ENCODE peak calls at places on chromosome 14, in four cellular contexts. One of them, this sample, is unnamed.

GRCh38 chr14:72907886-72908285 is 14.0 kb upstream of the DPF3 start:
- DNase-seq in PC-9: no peak
- DNase-seq in gastrocnemius medialis: no peak
- DNase-seq in AG04449: no peak
- DNase-seq in this sample: no peak

GRCh38 chr14:49755378-49755777 is 12.6 kb upstream of the KLHDC2 start:
- DNase-seq in PC-9: no peak
- DNase-seq in gastrocnemius medialis: no peak
- DNase-seq in AG04449: no peak
- DNase-seq in this sample: no peak

GRCh38 chr14:97061198-97061597 is 264.0 kb downstream of the VRK1 start:
- DNase-seq in PC-9: no peak
- DNase-seq in gastrocnemius medialis: peak
- DNase-seq in AG04449: no peak
- DNase-seq in this sample: no peak

GRCh38 chr14:28375295-28375694 is 391.3 kb upstream of the FOXG1 start:
- DNase-seq in PC-9: no peak
- DNase-seq in gastrocnemius medialis: no peak
- DNase-seq in AG04449: no peak
- DNase-seq in this sample: no peak

GRCh38 chr14:24965578-24965933 is 84.4 kb downstream of the STXBP6 start:
- DNase-seq in PC-9: no peak
- DNase-seq in gastrocnemius medialis: no peak
- DNase-seq in AG04449: no peak
- DNase-seq in this sample: no peak

GRCh38 chr14:72845196-72845595 is 48.7 kb downstream of the DPF3 start:
- DNase-seq in PC-9: no peak
- DNase-seq in gastrocnemius medialis: no peak
- DNase-seq in AG04449: no peak
- DNase-seq in this sample: no peak

GRCh38 chr14:78921856-78922255 is 751.7 kb downstream of the NRXN3 start:
- DNase-seq in PC-9: peak
- DNase-seq in gastrocnemius medialis: no peak
- DNase-seq in AG04449: peak
- DNase-seq in this sample: peak

GRCh38 chr14:98634043-98634820 is 637.8 kb downstream of the BCL11B start:
- DNase-seq in PC-9: no peak
- DNase-seq in gastrocnemius medialis: no peak
- DNase-seq in AG04449: no peak
- DNase-seq in this sample: no peak

GRCh38 chr14:78207414-78207813 is 37.2 kb downstream of the NRXN3 start:
- DNase-seq in PC-9: no peak
- DNase-seq in gastrocnemius medialis: no peak
- DNase-seq in AG04449: no peak
- DNase-seq in this sample: no peak

GRCh38 chr14:55707365-55707804 is 127.4 kb downstream of the KTN1 start:
- DNase-seq in PC-9: peak
- DNase-seq in gastrocnemius medialis: no peak
- DNase-seq in AG04449: peak
- DNase-seq in this sample: peak

GRCh38 chr14:89207925-89208328 is 209.1 kb downstream of the FOXN3 start:
- DNase-seq in PC-9: no peak
- DNase-seq in gastrocnemius medialis: no peak
- DNase-seq in AG04449: no peak
- DNase-seq in this sample: no peak

GRCh38 chr14:62604524-62604923 is 440.7 kb downstream of the KCNH5 start:
- DNase-seq in PC-9: no peak
- DNase-seq in gastrocnemius medialis: no peak
- DNase-seq in AG04449: no peak
- DNase-seq in this sample: no peak

GRCh38 chr14:59208224-59208814 is 19.9 kb downstream of the DAAM1 start:
- DNase-seq in PC-9: no peak
- DNase-seq in gastrocnemius medialis: no peak
- DNase-seq in AG04449: no peak
- DNase-seq in this sample: peak

GRCh38 chr14:80624581-80624980 is 317.0 kb downstream of the CEP128 start:
- DNase-seq in PC-9: no peak
- DNase-seq in gastrocnemius medialis: no peak
- DNase-seq in AG04449: no peak
- DNase-seq in this sample: no peak

GRCh38 chr14:49907186-49907585 is 14.3 kb downstream of the ARF6 start:
- DNase-seq in PC-9: no peak
- DNase-seq in gastrocnemius medialis: no peak
- DNase-seq in AG04449: no peak
- DNase-seq in this sample: no peak

GRCh38 chr14:78509516-78509915 is 339.3 kb downstream of the NRXN3 start:
- DNase-seq in PC-9: no peak
- DNase-seq in gastrocnemius medialis: no peak
- DNase-seq in AG04449: no peak
- DNase-seq in this sample: no peak

GRCh38 chr14:93832665-93833064 is 44.4 kb upstream of the PRIMA1 start:
- DNase-seq in PC-9: no peak
- DNase-seq in gastrocnemius medialis: no peak
- DNase-seq in AG04449: no peak
- DNase-seq in this sample: no peak

GRCh38 chr14:53968756-53969155 is 12.1 kb upstream of the BMP4 start:
- DNase-seq in PC-9: no peak
- DNase-seq in gastrocnemius medialis: no peak
- DNase-seq in AG04449: no peak
- DNase-seq in this sample: no peak

GRCh38 chr14:72894323-72894622 is 372 bp upstream of the DPF3 start:
- DNase-seq in PC-9: no peak
- DNase-seq in gastrocnemius medialis: no peak
- DNase-seq in AG04449: no peak
- DNase-seq in this sample: no peak

GRCh38 chr14:100872241-100872640 is 31.3 kb downstream of the RTL1 start:
- DNase-seq in PC-9: no peak
- DNase-seq in gastrocnemius medialis: no peak
- DNase-seq in AG04449: no peak
- DNase-seq in this sample: no peak

GRCh38 chr14:101068958-101069549 is 165.5 kb upstream of the RTL1 start:
- DNase-seq in PC-9: no peak
- DNase-seq in gastrocnemius medialis: peak
- DNase-seq in AG04449: no peak
- DNase-seq in this sample: no peak

GRCh38 chr14:81446279-81447007 is 46.3 kb upstream of the STON2 start:
- DNase-seq in PC-9: no peak
- DNase-seq in gastrocnemius medialis: no peak
- DNase-seq in AG04449: no peak
- DNase-seq in this sample: no peak

GRCh38 chr14:54177861-54178591 is 218.8 kb upstream of the CDKN3 start:
- DNase-seq in PC-9: no peak
- DNase-seq in gastrocnemius medialis: no peak
- DNase-seq in AG04449: no peak
- DNase-seq in this sample: no peak

GRCh38 chr14:51969852-51970251 is 19.5 kb upstream of the RTRAF start:
- DNase-seq in PC-9: no peak
- DNase-seq in gastrocnemius medialis: no peak
- DNase-seq in AG04449: no peak
- DNase-seq in this sample: no peak
- H3K4me3 ChIP-seq in PC-9: no peak
- H3K4me3 ChIP-seq in gastrocnemius medialis: no peak
- H3K4me3 ChIP-seq in AG04449: no peak
- H3K4me3 ChIP-seq in this sample: no peak

GRCh38 chr14:74501135-74501614 is 7.6 kb downstream of the ISCA2 start:
- DNase-seq in PC-9: no peak
- DNase-seq in gastrocnemius medialis: peak
- DNase-seq in AG04449: no peak
- DNase-seq in this sample: no peak
- TF ChIP-seq CTCF in PC-9: peak
- TF ChIP-seq CTCF in gastrocnemius medialis: no peak
- TF ChIP-seq CTCF in AG04449: peak
- TF ChIP-seq CTCF in this sample: peak

GRCh38 chr14:68976160-68977067 is 2.7 kb downstream of the ACTN1 start:
- DNase-seq in PC-9: no peak
- DNase-seq in gastrocnemius medialis: no peak
- DNase-seq in AG04449: no peak
- DNase-seq in this sample: no peak
- H3K4me3 ChIP-seq in PC-9: peak
- H3K4me3 ChIP-seq in gastrocnemius medialis: peak
- H3K4me3 ChIP-seq in AG04449: peak
- H3K4me3 ChIP-seq in this sample: peak

GRCh38 chr14:103123634-103124500 is 606 bp downstream of the TNFAIP2 start:
- DNase-seq in PC-9: peak
- DNase-seq in gastrocnemius medialis: peak
- DNase-seq in AG04449: no peak
- DNase-seq in this sample: no peak
- TF ChIP-seq CTCF in PC-9: peak
- TF ChIP-seq CTCF in gastrocnemius medialis: no peak
- TF ChIP-seq CTCF in AG04449: peak
- TF ChIP-seq CTCF in this sample: peak

GRCh38 chr14:57960946-57961792 is 95.3 kb upstream of the SLC35F4 start:
- DNase-seq in PC-9: no peak
- DNase-seq in gastrocnemius medialis: no peak
- DNase-seq in AG04449: no peak
- DNase-seq in this sample: no peak

GRCh38 chr14:57963071-57963470 is 97.2 kb upstream of the SLC35F4 start:
- DNase-seq in PC-9: no peak
- DNase-seq in gastrocnemius medialis: no peak
- DNase-seq in AG04449: no peak
- DNase-seq in this sample: no peak

GRCh38 chr14:57961793-57962075 is 95.8 kb upstream of the SLC35F4 start:
- DNase-seq in PC-9: no peak
- DNase-seq in gastrocnemius medialis: no peak
- DNase-seq in AG04449: no peak
- DNase-seq in this sample: no peak

GRCh38 chr14:57957441-57957840 is 91.5 kb upstream of the SLC35F4 start:
- DNase-seq in PC-9: no peak
- DNase-seq in gastrocnemius medialis: no peak
- DNase-seq in AG04449: no peak
- DNase-seq in this sample: no peak

DNA sequence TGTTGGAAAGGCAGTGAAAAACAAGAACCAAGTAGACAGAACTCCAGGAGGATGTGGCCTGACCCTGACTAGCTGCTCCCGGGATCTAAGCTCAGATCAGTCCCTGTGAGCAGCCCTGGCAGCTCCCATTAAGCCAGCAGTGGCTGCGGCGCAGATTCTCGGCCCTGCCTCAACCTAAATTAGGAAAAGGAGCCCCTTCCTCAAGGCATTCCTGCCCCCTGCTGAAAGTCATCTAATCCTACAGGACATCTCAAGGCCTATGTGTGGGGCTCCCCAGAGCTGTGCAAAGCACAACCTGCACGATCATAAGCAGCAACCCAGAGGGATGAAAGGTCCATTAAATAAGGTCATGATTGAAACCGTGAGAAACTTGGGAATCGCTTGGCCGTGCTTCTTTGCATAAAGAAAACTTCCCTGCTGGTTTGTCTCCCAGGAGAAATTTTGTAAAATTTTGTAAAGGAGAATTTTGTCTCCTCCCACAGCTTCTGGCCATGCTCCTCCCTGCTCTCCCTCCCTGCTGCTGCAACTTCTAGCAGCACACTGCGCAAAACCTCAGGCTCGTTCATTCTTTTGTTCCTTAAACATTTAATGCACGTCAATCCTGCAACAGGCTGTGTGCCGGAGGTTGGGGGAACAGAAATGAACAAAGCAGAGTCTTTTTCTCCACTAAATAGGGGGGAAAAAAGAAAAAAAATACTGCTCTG is 96.6 kb upstream of the SLC35F4 start:
- DNase-seq in PC-9: no peak
- DNase-seq in gastrocnemius medialis: no peak
- DNase-seq in AG04449: no peak
- DNase-seq in this sample: no peak
- H3K4me3 ChIP-seq in PC-9: no peak
- H3K4me3 ChIP-seq in gastrocnemius medialis: no peak
- H3K4me3 ChIP-seq in AG04449: no peak
- H3K4me3 ChIP-seq in this sample: no peak

DNA sequence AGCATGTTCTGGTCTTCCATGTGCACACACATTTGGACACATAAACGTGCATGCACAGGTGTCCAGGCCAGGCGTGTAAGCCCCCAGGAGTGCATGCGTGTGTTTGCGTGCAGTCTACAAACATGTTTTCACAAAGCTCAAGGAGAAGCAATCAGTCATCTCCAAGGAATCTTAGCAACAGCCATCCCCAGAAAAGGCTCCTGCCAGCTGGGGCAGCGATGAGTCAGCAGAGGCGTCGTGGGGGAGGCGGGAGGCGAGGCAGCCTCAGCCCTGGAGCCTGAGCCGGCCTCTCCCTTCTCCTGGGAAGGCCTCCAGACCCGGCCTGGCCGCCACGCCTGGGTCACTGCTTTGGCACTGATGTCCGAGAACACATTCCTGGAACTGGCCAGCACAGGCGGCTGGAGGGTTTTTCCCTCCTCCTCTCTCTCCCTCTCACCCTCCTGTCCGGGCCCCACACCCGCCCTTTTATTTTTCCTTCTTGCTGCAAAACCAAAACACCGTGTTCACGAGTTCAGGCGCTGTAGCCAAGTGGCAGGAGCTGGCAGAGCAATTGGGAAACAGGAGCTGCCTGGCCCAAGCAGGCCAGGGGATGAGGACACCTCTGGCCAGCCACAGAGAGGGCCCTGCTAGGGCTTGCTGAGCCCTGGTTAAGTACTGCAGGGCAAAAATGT is 92.7 kb downstream of the LRRC74A start:
- DNase-seq in PC-9: peak
- DNase-seq in gastrocnemius medialis: peak
- DNase-seq in AG04449: peak
- DNase-seq in this sample: peak
- TF ChIP-seq CTCF in PC-9: peak
- TF ChIP-seq CTCF in gastrocnemius medialis: no peak
- TF ChIP-seq CTCF in AG04449: peak
- TF ChIP-seq CTCF in this sample: no peak

GRCh38 chr14:95226801-95227200 is 69.5 kb upstream of the DICER1 start:
- DNase-seq in PC-9: no peak
- DNase-seq in gastrocnemius medialis: no peak
- DNase-seq in AG04449: no peak
- DNase-seq in this sample: no peak
- H3K4me3 ChIP-seq in PC-9: no peak
- H3K4me3 ChIP-seq in gastrocnemius medialis: peak
- H3K4me3 ChIP-seq in AG04449: no peak
- H3K4me3 ChIP-seq in this sample: no peak

GRCh38 chr14:61498303-61498702 is 176.9 kb downstream of the PRKCH start:
- DNase-seq in PC-9: no peak
- DNase-seq in gastrocnemius medialis: no peak
- DNase-seq in AG04449: no peak
- DNase-seq in this sample: no peak
- TF ChIP-seq CTCF in PC-9: no peak
- TF ChIP-seq CTCF in gastrocnemius medialis: no peak
- TF ChIP-seq CTCF in AG04449: no peak
- TF ChIP-seq CTCF in this sample: no peak

DNA sequence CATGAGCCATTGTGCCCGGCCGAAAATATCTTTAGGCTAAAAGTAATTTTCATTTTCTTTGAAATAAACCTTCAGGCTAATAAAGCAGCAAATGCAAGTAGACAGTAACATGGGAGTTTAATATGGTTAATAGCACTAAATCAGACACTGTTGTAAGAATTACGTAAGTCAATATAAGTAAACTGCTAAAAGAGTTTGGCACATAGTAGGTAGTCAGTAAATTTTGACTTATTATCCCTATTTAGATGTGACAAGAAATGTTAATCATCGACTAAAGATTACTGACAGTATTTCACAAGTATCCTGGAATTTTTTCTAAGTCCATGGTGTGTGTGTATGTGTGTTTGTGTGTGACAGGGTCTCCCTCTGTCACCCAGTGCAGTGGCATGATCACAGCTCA is 3.9 kb downstream of the PPP4R3A start:
- DNase-seq in PC-9: no peak
- DNase-seq in gastrocnemius medialis: no peak
- DNase-seq in AG04449: no peak
- DNase-seq in this sample: no peak
- H3K4me3 ChIP-seq in PC-9: no peak
- H3K4me3 ChIP-seq in gastrocnemius medialis: no peak
- H3K4me3 ChIP-seq in AG04449: no peak
- H3K4me3 ChIP-seq in this sample: no peak

GRCh38 chr14:90451953-90452352 is 55.1 kb downstream of the CALM1 start:
- DNase-seq in PC-9: no peak
- DNase-seq in gastrocnemius medialis: no peak
- DNase-seq in AG04449: no peak
- DNase-seq in this sample: no peak
- TF ChIP-seq CTCF in PC-9: no peak
- TF ChIP-seq CTCF in gastrocnemius medialis: no peak
- TF ChIP-seq CTCF in AG04449: no peak
- TF ChIP-seq CTCF in this sample: no peak

This sample was measured in AG09309.